ENCODE peak calls at places on chromosomes 5 and 9, in eight cellular contexts. One of them, this sample, is unnamed.

GRCh38 chr9:127114606-127115005 is 7.8 kb downstream of the ANGPTL2 start:
- DNase-seq in activated CD8-positive, alpha-beta memory T cell treated with anti-CD3 and anti-CD28 coated beads, Interleukin-2, amount 50 U/mL, for 48 hours: no peak
- DNase-seq in SHP77: no peak
- DNase-seq in neural progenitor cell: no peak
- DNase-seq in T-helper 22 cell: no peak
- DNase-seq in hypothalamus: no peak
- DNase-seq in stimulated activated naive CD8-positive, alpha-beta T cell treated with anti-CD3 and anti-CD28 coated beads, Interleukin-15, amount 100 ng/mL, for 72 hours: no peak
- DNase-seq in Panc1: no peak
- DNase-seq in this sample: no peak

GRCh38 chr5:62046191-62046590 is 259.8 kb upstream of the KIF2A start:
- DNase-seq in T-helper 22 cell: no peak
- DNase-seq in Panc1: no peak
- DNase-seq in neural progenitor cell: no peak
- DNase-seq in activated CD8-positive, alpha-beta memory T cell treated with anti-CD3 and anti-CD28 coated beads, Interleukin-2, amount 50 U/mL, for 48 hours: no peak
- DNase-seq in stimulated activated naive CD8-positive, alpha-beta T cell treated with anti-CD3 and anti-CD28 coated beads, Interleukin-15, amount 100 ng/mL, for 72 hours: no peak
- DNase-seq in hypothalamus: no peak
- DNase-seq in SHP77: no peak
- DNase-seq in this sample: no peak

GRCh38 chr9:123927625-123928308 is 2.2 kb downstream of the DENND1A start:
- DNase-seq in stimulated activated naive CD8-positive, alpha-beta T cell treated with anti-CD3 and anti-CD28 coated beads, Interleukin-15, amount 100 ng/mL, for 72 hours: no peak
- DNase-seq in SHP77: no peak
- DNase-seq in activated CD8-positive, alpha-beta memory T cell treated with anti-CD3 and anti-CD28 coated beads, Interleukin-2, amount 50 U/mL, for 48 hours: no peak
- DNase-seq in hypothalamus: no peak
- DNase-seq in T-helper 22 cell: no peak
- DNase-seq in Panc1: no peak
- DNase-seq in neural progenitor cell: no peak
- DNase-seq in this sample: peak; percentile 36

GRCh38 chr5:102910240-102911226 is 155.4 kb downstream of the PAM start:
- DNase-seq in activated CD8-positive, alpha-beta memory T cell treated with anti-CD3 and anti-CD28 coated beads, Interleukin-2, amount 50 U/mL, for 48 hours: no peak
- DNase-seq in T-helper 22 cell: no peak
- DNase-seq in neural progenitor cell: no peak
- DNase-seq in Panc1: peak; percentile 88
- DNase-seq in SHP77: no peak
- DNase-seq in stimulated activated naive CD8-positive, alpha-beta T cell treated with anti-CD3 and anti-CD28 coated beads, Interleukin-15, amount 100 ng/mL, for 72 hours: no peak
- DNase-seq in hypothalamus: no peak
- DNase-seq in this sample: peak; percentile 61

GRCh38 chr9:72665421-72665820 is 144.0 kb downstream of the TMC1 start:
- DNase-seq in activated CD8-positive, alpha-beta memory T cell treated with anti-CD3 and anti-CD28 coated beads, Interleukin-2, amount 50 U/mL, for 48 hours: no peak
- DNase-seq in stimulated activated naive CD8-positive, alpha-beta T cell treated with anti-CD3 and anti-CD28 coated beads, Interleukin-15, amount 100 ng/mL, for 72 hours: no peak
- DNase-seq in neural progenitor cell: no peak
- DNase-seq in T-helper 22 cell: no peak
- DNase-seq in hypothalamus: no peak
- DNase-seq in Panc1: no peak
- DNase-seq in SHP77: no peak
- DNase-seq in this sample: no peak

GRCh38 chr9:99533421-99533820 is 288.3 kb upstream of the NR4A3 start:
- DNase-seq in Panc1: no peak
- DNase-seq in hypothalamus: no peak
- DNase-seq in SHP77: no peak
- DNase-seq in neural progenitor cell: no peak
- DNase-seq in T-helper 22 cell: no peak
- DNase-seq in stimulated activated naive CD8-positive, alpha-beta T cell treated with anti-CD3 and anti-CD28 coated beads, Interleukin-15, amount 100 ng/mL, for 72 hours: no peak
- DNase-seq in activated CD8-positive, alpha-beta memory T cell treated with anti-CD3 and anti-CD28 coated beads, Interleukin-2, amount 50 U/mL, for 48 hours: no peak
- DNase-seq in this sample: no peak

GRCh38 chr5:180345186-180345585 is 8.0 kb downstream of the GFPT2 start:
- DNase-seq in SHP77: no peak
- DNase-seq in hypothalamus: no peak
- DNase-seq in T-helper 22 cell: no peak
- DNase-seq in stimulated activated naive CD8-positive, alpha-beta T cell treated with anti-CD3 and anti-CD28 coated beads, Interleukin-15, amount 100 ng/mL, for 72 hours: no peak
- DNase-seq in neural progenitor cell: no peak
- DNase-seq in Panc1: no peak
- DNase-seq in activated CD8-positive, alpha-beta memory T cell treated with anti-CD3 and anti-CD28 coated beads, Interleukin-2, amount 50 U/mL, for 48 hours: no peak
- DNase-seq in this sample: no peak

GRCh38 chr5:121969660-121970295 is 8.0 kb downstream of the SRFBP1 start:
- DNase-seq in T-helper 22 cell: no peak
- DNase-seq in stimulated activated naive CD8-positive, alpha-beta T cell treated with anti-CD3 and anti-CD28 coated beads, Interleukin-15, amount 100 ng/mL, for 72 hours: no peak
- DNase-seq in neural progenitor cell: no peak
- DNase-seq in activated CD8-positive, alpha-beta memory T cell treated with anti-CD3 and anti-CD28 coated beads, Interleukin-2, amount 50 U/mL, for 48 hours: no peak
- DNase-seq in SHP77: no peak
- DNase-seq in Panc1: no peak
- DNase-seq in hypothalamus: no peak
- DNase-seq in this sample: peak; percentile 36

GRCh38 chr5:761854-762685 is 22.5 kb downstream of the ZDHHC11B start:
- DNase-seq in hypothalamus: no peak
- DNase-seq in neural progenitor cell: no peak
- DNase-seq in T-helper 22 cell: no peak
- DNase-seq in stimulated activated naive CD8-positive, alpha-beta T cell treated with anti-CD3 and anti-CD28 coated beads, Interleukin-15, amount 100 ng/mL, for 72 hours: no peak
- DNase-seq in SHP77: peak; percentile 33
- DNase-seq in Panc1: no peak
- DNase-seq in activated CD8-positive, alpha-beta memory T cell treated with anti-CD3 and anti-CD28 coated beads, Interleukin-2, amount 50 U/mL, for 48 hours: peak; percentile 56
- DNase-seq in this sample: peak; percentile 12

GRCh38 chr5:32859211-32859641 is 148.1 kb downstream of the NPR3 start:
- DNase-seq in T-helper 22 cell: no peak
- DNase-seq in Panc1: no peak
- DNase-seq in hypothalamus: no peak
- DNase-seq in SHP77: no peak
- DNase-seq in activated CD8-positive, alpha-beta memory T cell treated with anti-CD3 and anti-CD28 coated beads, Interleukin-2, amount 50 U/mL, for 48 hours: no peak
- DNase-seq in neural progenitor cell: no peak
- DNase-seq in stimulated activated naive CD8-positive, alpha-beta T cell treated with anti-CD3 and anti-CD28 coated beads, Interleukin-15, amount 100 ng/mL, for 72 hours: no peak
- DNase-seq in this sample: peak; percentile 15

GRCh38 chr9:92763721-92764380 is 782 bp downstream of the BICD2 start:
- DNase-seq in Panc1: no peak
- DNase-seq in activated CD8-positive, alpha-beta memory T cell treated with anti-CD3 and anti-CD28 coated beads, Interleukin-2, amount 50 U/mL, for 48 hours: peak; percentile 70
- DNase-seq in stimulated activated naive CD8-positive, alpha-beta T cell treated with anti-CD3 and anti-CD28 coated beads, Interleukin-15, amount 100 ng/mL, for 72 hours: peak; percentile 35
- DNase-seq in hypothalamus: no peak
- DNase-seq in SHP77: no peak
- DNase-seq in neural progenitor cell: peak; percentile 84
- DNase-seq in T-helper 22 cell: peak; percentile 16
- DNase-seq in this sample: peak; percentile 16

GRCh38 chr5:56313004-56313531 is 79.9 kb upstream of the ANKRD55 start:
- DNase-seq in hypothalamus: no peak
- DNase-seq in T-helper 22 cell: no peak
- DNase-seq in SHP77: no peak
- DNase-seq in activated CD8-positive, alpha-beta memory T cell treated with anti-CD3 and anti-CD28 coated beads, Interleukin-2, amount 50 U/mL, for 48 hours: no peak
- DNase-seq in Panc1: no peak
- DNase-seq in stimulated activated naive CD8-positive, alpha-beta T cell treated with anti-CD3 and anti-CD28 coated beads, Interleukin-15, amount 100 ng/mL, for 72 hours: no peak
- DNase-seq in neural progenitor cell: no peak
- DNase-seq in this sample: no peak

GRCh38 chr9:4055055-4055454 is 244.8 kb downstream of the GLIS3 start:
- DNase-seq in SHP77: no peak
- DNase-seq in hypothalamus: no peak
- DNase-seq in stimulated activated naive CD8-positive, alpha-beta T cell treated with anti-CD3 and anti-CD28 coated beads, Interleukin-15, amount 100 ng/mL, for 72 hours: no peak
- DNase-seq in neural progenitor cell: no peak
- DNase-seq in Panc1: no peak
- DNase-seq in activated CD8-positive, alpha-beta memory T cell treated with anti-CD3 and anti-CD28 coated beads, Interleukin-2, amount 50 U/mL, for 48 hours: no peak
- DNase-seq in T-helper 22 cell: no peak
- DNase-seq in this sample: no peak

GRCh38 chr5:172953776-172954189 is 5.4 kb upstream of the RPL26L1 start:
- DNase-seq in neural progenitor cell: no peak
- DNase-seq in stimulated activated naive CD8-positive, alpha-beta T cell treated with anti-CD3 and anti-CD28 coated beads, Interleukin-15, amount 100 ng/mL, for 72 hours: no peak
- DNase-seq in activated CD8-positive, alpha-beta memory T cell treated with anti-CD3 and anti-CD28 coated beads, Interleukin-2, amount 50 U/mL, for 48 hours: no peak
- DNase-seq in SHP77: no peak
- DNase-seq in hypothalamus: no peak
- DNase-seq in T-helper 22 cell: no peak
- DNase-seq in Panc1: no peak
- DNase-seq in this sample: peak; percentile 26

GRCh38 chr5:92372766-92373165 is 989.6 kb upstream of the ARRDC3 start:
- DNase-seq in T-helper 22 cell: no peak
- DNase-seq in hypothalamus: no peak
- DNase-seq in stimulated activated naive CD8-positive, alpha-beta T cell treated with anti-CD3 and anti-CD28 coated beads, Interleukin-15, amount 100 ng/mL, for 72 hours: no peak
- DNase-seq in activated CD8-positive, alpha-beta memory T cell treated with anti-CD3 and anti-CD28 coated beads, Interleukin-2, amount 50 U/mL, for 48 hours: no peak
- DNase-seq in SHP77: no peak
- DNase-seq in neural progenitor cell: no peak
- DNase-seq in Panc1: no peak
- DNase-seq in this sample: no peak

GRCh38 chr9:14554866-14555265 is 138.4 kb downstream of the ZDHHC21 start:
- DNase-seq in SHP77: no peak
- DNase-seq in T-helper 22 cell: no peak
- DNase-seq in hypothalamus: no peak
- DNase-seq in Panc1: no peak
- DNase-seq in neural progenitor cell: no peak
- DNase-seq in activated CD8-positive, alpha-beta memory T cell treated with anti-CD3 and anti-CD28 coated beads, Interleukin-2, amount 50 U/mL, for 48 hours: no peak
- DNase-seq in stimulated activated naive CD8-positive, alpha-beta T cell treated with anti-CD3 and anti-CD28 coated beads, Interleukin-15, amount 100 ng/mL, for 72 hours: no peak
- DNase-seq in this sample: no peak

GRCh38 chr9:109455391-109455790 is 42.7 kb downstream of the PTPN3 start:
- DNase-seq in SHP77: no peak
- DNase-seq in activated CD8-positive, alpha-beta memory T cell treated with anti-CD3 and anti-CD28 coated beads, Interleukin-2, amount 50 U/mL, for 48 hours: no peak
- DNase-seq in Panc1: no peak
- DNase-seq in stimulated activated naive CD8-positive, alpha-beta T cell treated with anti-CD3 and anti-CD28 coated beads, Interleukin-15, amount 100 ng/mL, for 72 hours: no peak
- DNase-seq in hypothalamus: no peak
- DNase-seq in T-helper 22 cell: no peak
- DNase-seq in neural progenitor cell: peak; percentile 46
- DNase-seq in this sample: no peak

GRCh38 chr9:20320921-20321320 is 301.4 kb downstream of the MLLT3 start:
- DNase-seq in neural progenitor cell: no peak
- DNase-seq in SHP77: no peak
- DNase-seq in activated CD8-positive, alpha-beta memory T cell treated with anti-CD3 and anti-CD28 coated beads, Interleukin-2, amount 50 U/mL, for 48 hours: no peak
- DNase-seq in T-helper 22 cell: no peak
- DNase-seq in hypothalamus: no peak
- DNase-seq in Panc1: no peak
- DNase-seq in stimulated activated naive CD8-positive, alpha-beta T cell treated with anti-CD3 and anti-CD28 coated beads, Interleukin-15, amount 100 ng/mL, for 72 hours: no peak
- DNase-seq in this sample: no peak

GRCh38 chr9:19173598-19174125 is 46.4 kb upstream of the PLIN2 start:
- DNase-seq in T-helper 22 cell: no peak
- DNase-seq in Panc1: no peak
- DNase-seq in stimulated activated naive CD8-positive, alpha-beta T cell treated with anti-CD3 and anti-CD28 coated beads, Interleukin-15, amount 100 ng/mL, for 72 hours: no peak
- DNase-seq in SHP77: no peak
- DNase-seq in hypothalamus: no peak
- DNase-seq in neural progenitor cell: no peak
- DNase-seq in activated CD8-positive, alpha-beta memory T cell treated with anti-CD3 and anti-CD28 coated beads, Interleukin-2, amount 50 U/mL, for 48 hours: no peak
- DNase-seq in this sample: no peak

GRCh38 chr5:112914584-112914983 is 7.4 kb downstream of the REEP5 start:
- DNase-seq in T-helper 22 cell: no peak
- DNase-seq in Panc1: no peak
- DNase-seq in stimulated activated naive CD8-positive, alpha-beta T cell treated with anti-CD3 and anti-CD28 coated beads, Interleukin-15, amount 100 ng/mL, for 72 hours: no peak
- DNase-seq in hypothalamus: no peak
- DNase-seq in neural progenitor cell: no peak
- DNase-seq in SHP77: no peak
- DNase-seq in activated CD8-positive, alpha-beta memory T cell treated with anti-CD3 and anti-CD28 coated beads, Interleukin-2, amount 50 U/mL, for 48 hours: no peak
- DNase-seq in this sample: peak; percentile 4

GRCh38 chr9:37913480-37914153 is 9.7 kb upstream of the SLC25A51 start:
- DNase-seq in Panc1: peak; percentile 70
- DNase-seq in T-helper 22 cell: peak; percentile 30
- DNase-seq in stimulated activated naive CD8-positive, alpha-beta T cell treated with anti-CD3 and anti-CD28 coated beads, Interleukin-15, amount 100 ng/mL, for 72 hours: peak; percentile 77
- DNase-seq in neural progenitor cell: peak; percentile 94
- DNase-seq in SHP77: peak; percentile 65
- DNase-seq in hypothalamus: peak; percentile 75
- DNase-seq in activated CD8-positive, alpha-beta memory T cell treated with anti-CD3 and anti-CD28 coated beads, Interleukin-2, amount 50 U/mL, for 48 hours: peak; percentile 96
- DNase-seq in this sample: peak; percentile 81

This sample was measured in RPMI7951.